ENCODE peak calls at places on chromosomes 11 and 22, in nine cellular contexts. One of them, this sample, is unnamed.

GRCh38 chr11:70078095-70078795 is at the start of gene ANO1:
- DNase-seq in HCT116: no peak
- DNase-seq in HFF-Myc: no peak
- DNase-seq in A549: no peak
- DNase-seq in right atrium auricular region: no peak
- DNase-seq in spleen: peak; percentile 51
- DNase-seq in kidney: peak; percentile 57
- DNase-seq in lower lobe of right lung: no peak
- DNase-seq in epithelial cell of proximal tubule: no peak
- DNase-seq in this sample: no peak

GRCh38 chr11:29484548-29484947 is 532.3 kb downstream of the KCNA4 start:
- DNase-seq in lower lobe of right lung: no peak
- DNase-seq in A549: no peak
- DNase-seq in HCT116: no peak
- DNase-seq in epithelial cell of proximal tubule: no peak
- DNase-seq in right atrium auricular region: no peak
- DNase-seq in HFF-Myc: no peak
- DNase-seq in kidney: no peak
- DNase-seq in spleen: no peak
- DNase-seq in this sample: no peak

GRCh38 chr11:68038718-68039525 is at the start of gene TCIRG1:
- DNase-seq in epithelial cell of proximal tubule: no peak
- DNase-seq in kidney: peak; percentile 95
- DNase-seq in HCT116: peak; percentile 49
- DNase-seq in A549: peak; percentile 93
- DNase-seq in spleen: peak; percentile 94
- DNase-seq in right atrium auricular region: peak; percentile 91
- DNase-seq in HFF-Myc: no peak
- DNase-seq in lower lobe of right lung: peak; percentile 91
- DNase-seq in this sample: no peak

GRCh38 chr11:20013346-20014066 is 146.8 kb downstream of the DBX1 start:
- DNase-seq in epithelial cell of proximal tubule: no peak
- DNase-seq in HCT116: no peak
- DNase-seq in kidney: no peak
- DNase-seq in lower lobe of right lung: no peak
- DNase-seq in spleen: no peak
- DNase-seq in HFF-Myc: no peak
- DNase-seq in A549: no peak
- DNase-seq in right atrium auricular region: no peak
- DNase-seq in this sample: no peak

GRCh38 chr22:40040927-40041326 is 46.2 kb downstream of the FAM83F start:
- DNase-seq in epithelial cell of proximal tubule: peak; percentile 76
- DNase-seq in spleen: no peak
- DNase-seq in lower lobe of right lung: no peak
- DNase-seq in A549: no peak
- DNase-seq in HCT116: no peak
- DNase-seq in HFF-Myc: no peak
- DNase-seq in kidney: peak; percentile 82
- DNase-seq in right atrium auricular region: no peak
- DNase-seq in this sample: no peak

GRCh38 chr11:2155511-2155910 is 5.5 kb downstream of the INS start:
- DNase-seq in HCT116: no peak
- DNase-seq in kidney: no peak
- DNase-seq in right atrium auricular region: no peak
- DNase-seq in epithelial cell of proximal tubule: no peak
- DNase-seq in A549: no peak
- DNase-seq in lower lobe of right lung: no peak
- DNase-seq in HFF-Myc: no peak
- DNase-seq in spleen: no peak
- DNase-seq in this sample: no peak

GRCh38 chr11:120208777-120209176 is 2.1 kb upstream of the OAF start:
- DNase-seq in HCT116: no peak
- DNase-seq in epithelial cell of proximal tubule: no peak
- DNase-seq in kidney: no peak
- DNase-seq in lower lobe of right lung: no peak
- DNase-seq in right atrium auricular region: peak; percentile 84
- DNase-seq in spleen: no peak
- DNase-seq in HFF-Myc: peak; percentile 58
- DNase-seq in A549: peak; percentile 20
- DNase-seq in this sample: peak; percentile 22

GRCh38 chr11:126538071-126538470 is 182.6 kb downstream of the ST3GAL4 start:
- DNase-seq in HFF-Myc: peak; percentile 26
- DNase-seq in right atrium auricular region: no peak
- DNase-seq in epithelial cell of proximal tubule: no peak
- DNase-seq in A549: no peak
- DNase-seq in HCT116: no peak
- DNase-seq in spleen: no peak
- DNase-seq in kidney: no peak
- DNase-seq in lower lobe of right lung: no peak
- DNase-seq in this sample: no peak

GRCh38 chr11:69010964-69011623 is 2.0 kb downstream of the MRGPRF start:
- DNase-seq in HFF-Myc: no peak
- DNase-seq in spleen: peak; percentile 74
- DNase-seq in lower lobe of right lung: peak; percentile 63
- DNase-seq in epithelial cell of proximal tubule: no peak
- DNase-seq in HCT116: peak; percentile 47
- DNase-seq in kidney: peak; percentile 93
- DNase-seq in right atrium auricular region: peak; percentile 84
- DNase-seq in A549: no peak
- DNase-seq in this sample: no peak

GRCh38 chr11:122724520-122724919 is 69.0 kb downstream of the UBASH3B start:
- DNase-seq in kidney: no peak
- DNase-seq in HCT116: no peak
- DNase-seq in epithelial cell of proximal tubule: no peak
- DNase-seq in right atrium auricular region: no peak
- DNase-seq in lower lobe of right lung: no peak
- DNase-seq in spleen: no peak
- DNase-seq in HFF-Myc: no peak
- DNase-seq in A549: no peak
- DNase-seq in this sample: no peak

GRCh38 chr11:122721964-122722266 is 66.4 kb downstream of the UBASH3B start:
- DNase-seq in epithelial cell of proximal tubule: no peak
- DNase-seq in HCT116: peak; percentile 16
- DNase-seq in kidney: no peak
- DNase-seq in spleen: no peak
- DNase-seq in A549: no peak
- DNase-seq in HFF-Myc: peak; percentile 82
- DNase-seq in lower lobe of right lung: no peak
- DNase-seq in right atrium auricular region: no peak
- DNase-seq in this sample: no peak

GRCh38 chr11:122723576-122723975 is 68.1 kb downstream of the UBASH3B start:
- DNase-seq in spleen: no peak
- DNase-seq in epithelial cell of proximal tubule: no peak
- DNase-seq in kidney: no peak
- DNase-seq in lower lobe of right lung: no peak
- DNase-seq in HFF-Myc: no peak
- DNase-seq in right atrium auricular region: no peak
- DNase-seq in A549: no peak
- DNase-seq in HCT116: no peak
- DNase-seq in this sample: no peak

GRCh38 chr11:122721201-122721963 is 65.9 kb downstream of the UBASH3B start:
- DNase-seq in epithelial cell of proximal tubule: no peak
- DNase-seq in HCT116: no peak
- DNase-seq in A549: no peak
- DNase-seq in kidney: no peak
- DNase-seq in spleen: no peak
- DNase-seq in HFF-Myc: no peak
- DNase-seq in lower lobe of right lung: no peak
- DNase-seq in right atrium auricular region: no peak
- DNase-seq in this sample: no peak

DNA sequence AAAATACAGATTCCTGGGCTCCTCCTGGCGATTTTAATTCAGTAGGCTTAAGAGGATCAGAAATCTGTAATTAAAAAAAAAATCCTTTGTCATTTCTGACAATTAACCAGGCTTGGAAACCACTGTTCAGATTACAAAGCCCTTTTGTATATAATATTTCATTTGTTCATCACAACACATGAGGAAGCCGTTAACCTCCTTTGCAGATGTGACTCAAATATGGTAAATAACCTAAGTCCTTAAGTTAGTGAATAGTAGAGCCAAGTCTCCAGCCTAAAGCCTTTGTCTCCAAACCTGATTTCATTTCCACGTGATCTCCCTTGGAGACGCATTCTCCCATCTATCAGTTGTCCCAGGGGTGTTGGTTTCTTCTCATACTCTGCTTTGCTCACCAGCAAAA is 67.6 kb downstream of the UBASH3B start:
- DNase-seq in A549: no peak
- DNase-seq in HCT116: no peak
- DNase-seq in lower lobe of right lung: no peak
- DNase-seq in kidney: no peak
- DNase-seq in right atrium auricular region: no peak
- DNase-seq in epithelial cell of proximal tubule: no peak
- DNase-seq in HFF-Myc: no peak
- DNase-seq in spleen: no peak
- DNase-seq in this sample: no peak
- H3K4me3 ChIP-seq in A549: no peak overlapping the region
- H3K4me3 ChIP-seq in HCT116: no peak overlapping the region
- H3K4me3 ChIP-seq in lower lobe of right lung: no peak overlapping the region
- H3K4me3 ChIP-seq in kidney: no peak overlapping the region
- H3K4me3 ChIP-seq in right atrium auricular region: no peak overlapping the region
- H3K4me3 ChIP-seq in epithelial cell of proximal tubule: no peak overlapping the region
- H3K4me3 ChIP-seq in HFF-Myc: peak overlapping the region; percentile 3
- H3K4me3 ChIP-seq in spleen: no peak overlapping the region
- H3K4me3 ChIP-seq in this sample: no peak overlapping the region

DNA sequence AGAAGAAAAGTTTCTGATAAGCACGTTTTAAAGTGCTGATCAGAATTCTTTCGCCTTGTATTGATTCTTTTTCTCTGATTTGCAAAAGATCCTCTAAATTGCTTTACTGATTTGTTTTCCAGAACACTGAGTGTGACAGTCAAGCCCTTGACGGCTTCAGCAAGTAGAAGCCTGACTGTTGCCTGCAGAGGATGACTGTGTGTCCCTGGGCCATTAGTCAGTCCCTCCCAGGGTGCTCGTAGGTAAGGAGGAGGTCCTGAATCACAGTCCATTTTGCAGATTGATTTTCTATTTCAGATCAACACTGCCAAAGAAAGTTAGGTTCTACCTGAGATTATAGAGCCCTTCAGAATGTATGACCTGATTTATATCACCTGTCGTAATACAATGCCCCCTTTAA is 38.6 kb upstream of the POGLUT3 start:
- DNase-seq in spleen: no peak
- DNase-seq in lower lobe of right lung: no peak
- DNase-seq in kidney: no peak
- DNase-seq in HFF-Myc: no peak
- DNase-seq in A549: no peak
- DNase-seq in right atrium auricular region: no peak
- DNase-seq in HCT116: no peak
- DNase-seq in epithelial cell of proximal tubule: no peak
- DNase-seq in this sample: no peak
- TF ChIP-seq CTCF in spleen: no peak
- TF ChIP-seq CTCF in lower lobe of right lung: no peak
- TF ChIP-seq CTCF in kidney: no peak
- TF ChIP-seq CTCF in HFF-Myc: no peak
- TF ChIP-seq CTCF in A549: no peak
- TF ChIP-seq CTCF in right atrium auricular region: no peak
- TF ChIP-seq CTCF in HCT116: no peak
- TF ChIP-seq CTCF in epithelial cell of proximal tubule: no peak
- TF ChIP-seq CTCF in this sample: no peak

GRCh38 chr11:115496892-115497291 is 7.3 kb downstream of the CADM1 start:
- DNase-seq in HFF-Myc: no peak
- DNase-seq in right atrium auricular region: no peak
- DNase-seq in epithelial cell of proximal tubule: no peak
- DNase-seq in kidney: no peak
- DNase-seq in A549: no peak
- DNase-seq in spleen: no peak
- DNase-seq in lower lobe of right lung: no peak
- DNase-seq in HCT116: no peak
- DNase-seq in this sample: no peak
- H3K4me3 ChIP-seq in HFF-Myc: no peak overlapping the region
- H3K4me3 ChIP-seq in right atrium auricular region: no peak overlapping the region
- H3K4me3 ChIP-seq in epithelial cell of proximal tubule: no peak overlapping the region
- H3K4me3 ChIP-seq in kidney: no peak overlapping the region
- H3K4me3 ChIP-seq in A549: no peak overlapping the region
- H3K4me3 ChIP-seq in spleen: no peak overlapping the region
- H3K4me3 ChIP-seq in lower lobe of right lung: no peak overlapping the region
- H3K4me3 ChIP-seq in HCT116: no peak overlapping the region
- H3K4me3 ChIP-seq in this sample: no peak overlapping the region

DNA sequence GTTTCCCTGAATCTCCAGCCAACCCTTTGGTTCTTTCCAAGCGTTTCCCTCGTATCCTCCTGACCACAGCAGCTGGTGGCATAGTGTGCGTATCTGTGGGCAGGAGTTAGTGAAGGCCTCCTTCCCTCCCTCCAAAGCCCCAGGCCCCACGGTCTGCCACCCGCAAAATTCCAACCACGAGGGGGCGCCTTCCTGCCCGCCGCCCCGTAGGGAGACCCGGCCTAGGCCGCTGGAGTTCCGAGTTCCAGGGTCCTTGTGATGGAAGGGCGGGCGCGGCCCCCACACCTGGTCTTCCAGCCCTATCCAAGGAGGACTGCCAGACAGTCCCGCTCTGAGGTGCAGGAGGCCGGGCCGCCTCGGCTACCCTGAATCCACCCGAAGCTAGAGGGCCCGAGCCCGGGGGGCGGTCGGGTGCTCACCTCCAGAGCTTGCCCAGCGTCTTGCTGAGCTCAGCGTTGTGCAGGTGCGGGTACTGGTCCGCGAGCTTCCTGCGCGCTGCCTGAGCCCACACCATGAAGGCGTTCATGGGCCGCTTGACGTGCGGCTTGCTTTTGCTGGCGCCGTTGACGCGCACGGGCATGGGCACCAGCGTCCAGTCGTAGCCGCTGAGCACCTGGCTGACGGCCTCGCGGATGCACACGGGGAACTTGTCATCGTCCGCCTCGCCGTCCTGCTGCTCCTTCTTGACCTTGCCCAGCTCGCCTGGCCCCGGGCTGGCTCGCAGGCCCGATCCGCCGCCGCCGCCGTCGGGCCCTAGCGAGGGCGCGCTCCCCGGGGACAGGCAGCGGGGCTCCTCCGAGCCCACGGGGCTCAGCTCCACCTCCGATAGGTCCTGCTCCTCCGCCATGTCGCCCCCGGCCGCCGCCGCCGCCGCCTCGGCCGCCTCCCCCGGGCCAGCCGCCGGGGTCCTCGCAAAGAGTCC is 1.2 kb downstream of the SOX10 start:
- DNase-seq in spleen: no peak
- DNase-seq in HCT116: no peak
- DNase-seq in kidney: no peak
- DNase-seq in HFF-Myc: no peak
- DNase-seq in right atrium auricular region: no peak
- DNase-seq in epithelial cell of proximal tubule: no peak
- DNase-seq in A549: no peak
- DNase-seq in lower lobe of right lung: no peak
- DNase-seq in this sample: no peak
- TF ChIP-seq CTCF in spleen: no peak
- TF ChIP-seq CTCF in HCT116: peak; percentile 31
- TF ChIP-seq CTCF in kidney: no peak
- TF ChIP-seq CTCF in HFF-Myc: peak; percentile 55
- TF ChIP-seq CTCF in right atrium auricular region: no peak
- TF ChIP-seq CTCF in epithelial cell of proximal tubule: peak; percentile 33
- TF ChIP-seq CTCF in A549: no peak
- TF ChIP-seq CTCF in lower lobe of right lung: peak; percentile 16
- TF ChIP-seq CTCF in this sample: peak; percentile 15

DNA sequence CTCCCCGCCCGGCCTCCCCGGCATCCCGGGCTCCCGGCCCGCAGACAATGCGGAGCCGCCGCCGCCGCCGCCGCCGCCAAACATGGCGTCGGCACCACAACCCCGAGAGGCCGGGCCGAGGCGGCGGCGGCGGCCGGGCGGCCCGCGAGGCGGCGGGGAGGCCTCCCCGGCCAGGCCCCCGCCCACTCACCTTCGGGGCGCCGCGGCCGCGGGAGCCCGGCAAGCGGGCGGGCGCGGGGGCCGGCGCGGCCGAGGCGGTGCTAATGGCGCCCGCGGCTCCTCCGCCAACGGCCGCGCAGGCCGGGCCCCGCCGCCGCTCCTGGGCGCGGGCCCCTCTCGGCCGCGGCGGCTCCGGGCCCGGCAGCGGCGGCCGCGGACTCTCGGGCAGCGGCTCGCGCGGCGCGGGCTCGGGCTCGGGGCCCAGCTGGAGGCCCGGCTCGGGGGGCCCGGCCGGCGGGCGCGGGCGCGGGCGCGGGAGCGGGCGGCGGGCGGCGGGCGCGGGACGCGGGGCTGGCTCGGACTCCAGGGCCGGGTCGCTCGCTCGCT is 293 bp downstream of the BRD1 start:
- DNase-seq in spleen: no peak
- DNase-seq in HFF-Myc: no peak
- DNase-seq in kidney: no peak
- DNase-seq in lower lobe of right lung: no peak
- DNase-seq in epithelial cell of proximal tubule: no peak
- DNase-seq in right atrium auricular region: no peak
- DNase-seq in HCT116: no peak
- DNase-seq in A549: no peak
- DNase-seq in this sample: no peak
- H3K4me3 ChIP-seq in spleen: peak overlapping the region; percentile 68
- H3K4me3 ChIP-seq in HFF-Myc: peak overlapping the region; percentile 74
- H3K4me3 ChIP-seq in kidney: no peak overlapping the region
- H3K4me3 ChIP-seq in lower lobe of right lung: peak overlapping the region; percentile 77
- H3K4me3 ChIP-seq in epithelial cell of proximal tubule: peak overlapping the region; percentile 84
- H3K4me3 ChIP-seq in right atrium auricular region: peak overlapping the region; percentile 71
- H3K4me3 ChIP-seq in HCT116: peak overlapping the region; percentile 76
- H3K4me3 ChIP-seq in A549: peak overlapping the region; percentile 82
- H3K4me3 ChIP-seq in this sample: peak overlapping the region; percentile 73